ENCODE peak calls at places on chromosome 12, in four cellular contexts. J is hepatic stellate cell; E is stimulated activated CD8-positive, alpha-beta memory T cell treated with anti-CD3 and anti-CD28 coated beads, Interleukin-15, amount 100 ng/mL, for 1 hour; L is breast epithelium. V is an unnamed sample.

GRCh38 chr12:113909776-113910420 is 56.2 kb downstream of the RBM19 start:
- DNase-seq in L (no peak), E (no peak), J (no peak), V (no peak)

GRCh38 chr12:16348435-16349131 is 1.1 kb downstream of the MGST1 start:
- DNase-seq in E (no peak), J (no peak), L (no peak), V (peak)

GRCh38 chr12:103780093-103780440 is 61.0 kb downstream of the NT5DC3 start:
- DNase-seq in E (no peak), J (no peak), L (no peak), V (no peak)

GRCh38 chr12:12466157-12466556 is 96.5 kb downstream of the DUSP16 start:
- DNase-seq in E (no peak), J (no peak), L (no peak), V (no peak)

GRCh38 chr12:3797649-3798048 is 44.7 kb upstream of the CRACR2A start:
- DNase-seq in J (no peak), E (no peak), L (no peak), V (no peak)

GRCh38 chr12:121580959-121581680 is at the start of gene KDM2B:
- DNase-seq in J (peak), L (no peak), E (no peak), V (peak)

GRCh38 chr12:58787021-58787760 is 133.1 kb downstream of the LRIG3 start:
- DNase-seq in J (no peak), E (no peak), L (no peak), V (no peak)

GRCh38 chr12:119206348-119207075 is 27.8 kb downstream of the HSPB8 start:
- DNase-seq in L (no peak), J (no peak), E (no peak), V (no peak)

GRCh38 chr12:24972078-24972477 is 23.2 kb upstream of the BCAT1 start:
- DNase-seq in E (no peak), J (no peak), L (no peak), V (no peak)

GRCh38 chr12:43965899-43966298 is 130.0 kb downstream of the TMEM117 start:
- DNase-seq in L (no peak), E (no peak), J (no peak), V (no peak)

GRCh38 chr12:26971963-26972362 is 33.7 kb downstream of the FGFR1OP2 start:
- DNase-seq in E (peak), J (no peak), L (no peak), V (peak)

GRCh38 chr12:25241171-25242020 is 9.3 kb downstream of the KRAS start:
- DNase-seq in J (peak), L (no peak), E (no peak), V (peak)

GRCh38 chr12:6204533-6205143 is 4.4 kb downstream of the CD9 start:
- DNase-seq in J (no peak), E (no peak), L (no peak), V (peak)

GRCh38 chr12:49296836-49297694 is 2.1 kb downstream of the PRPH start:
- DNase-seq in E (no peak), J (no peak), L (no peak), V (no peak)

GRCh38 chr12:16555630-16556029 is 50.3 kb downstream of the LMO3 start:
- DNase-seq in J (peak), L (no peak), E (no peak), V (no peak)

GRCh38 chr12:81668475-81668874 is 90.7 kb downstream of the PPFIA2 start:
- DNase-seq in J (peak), E (no peak), L (no peak), V (no peak)

GRCh38 chr12:44876554-44877275 is 600 bp upstream of the NELL2 start:
- DNase-seq in J (peak), E (peak), L (no peak), V (peak)

GRCh38 chr12:46518184-46518583 is 145.6 kb upstream of the SLC38A2 start:
- DNase-seq in L (no peak), E (no peak), J (no peak), V (no peak)

GRCh38 chr12:129372876-129373275 is 519.6 kb downstream of the GLT1D1 start:
- DNase-seq in L (no peak), J (no peak), E (no peak), V (no peak)

GRCh38 chr12:3142386-3142785 is 65.2 kb downstream of the TSPAN9 start:
- DNase-seq in J (no peak), L (no peak), E (no peak), V (no peak)

GRCh38 chr12:128808651-128809050 is 15.1 kb downstream of the SLC15A4 start:
- DNase-seq in E (no peak), L (no peak), J (no peak), V (no peak)

GRCh38 chr12:123905319-123905925 is 67.2 kb downstream of the CCDC92 start:
- DNase-seq in L (no peak), J (peak), E (peak), V (peak)

V was measured in OCI-LY7.